ENCODE peak calls at places on chromosomes 6 and 20, in ten cellular contexts. V, W, F, C, N, L, T, H, X and E are unnamed samples. For H3K36me3, the result is how much of the 10 kb centered on the place peaks cover.

GRCh38 chr6:37501632-37502466 is 2.2 kb upstream of the CCDC167 start:
- DNase-seq in L (no peak), C (no peak), H (no peak), T (no peak), X (no peak), V (no peak), F (no peak), N (no peak), W (no peak), E (no peak)

GRCh38 chr20:57934913-57935312 is 225.1 kb upstream of the PMEPA1 start:
- DNase-seq in T (no peak), N (no peak), C (no peak), F (no peak), L (no peak), H (no peak), W (no peak), X (no peak), V (no peak), E (no peak)

GRCh38 chr6:24666097-24666615 is 543 bp downstream of the TDP2 start:
- DNase-seq in X (peak), T (peak), N (peak), V (no peak), C (peak), H (peak), L (peak), F (peak), W (peak), E (peak)

GRCh38 chr20:50267041-50267865 is 76.6 kb downstream of the CEBPB start:
- DNase-seq in H (peak), X (peak), W (no peak), C (no peak), T (peak), V (peak), F (peak), L (no peak), N (peak), E (peak)

GRCh38 chr6:163705923-163706322 is 291.4 kb downstream of the QKI start:
- DNase-seq in H (no peak), L (no peak), C (no peak), W (no peak), T (no peak), V (no peak), F (no peak), X (no peak), N (no peak), E (no peak)

GRCh38 chr6:64683682-64684081 is 1023.3 kb downstream of the EYS start:
- DNase-seq in C (peak), H (no peak), L (no peak), W (no peak), F (no peak), N (peak), V (peak), X (peak), T (peak), E (peak)

GRCh38 chr6:23073851-23074250 is 504.5 kb downstream of the HDGFL1 start:
- DNase-seq in N (no peak), F (no peak), L (no peak), C (no peak), H (no peak), T (no peak), X (no peak), V (no peak), W (no peak), E (no peak)

GRCh38 chr6:134920422-134920821 is 29.5 kb downstream of the ALDH8A1 start:
- DNase-seq in V (no peak), H (no peak), F (no peak), C (no peak), W (no peak), X (no peak), T (no peak), L (no peak), N (peak), E (no peak)

GRCh38 chr6:131685266-131685780 is 15.9 kb downstream of the OR2A4 start:
- DNase-seq in C (no peak), F (no peak), L (no peak), V (no peak), N (no peak), X (no peak), T (no peak), H (no peak), W (no peak), E (no peak)

GRCh38 chr6:170051229-170052172 is 239.4 kb downstream of the DLL1 start:
- DNase-seq in H (no peak), X (no peak), V (no peak), L (peak), F (no peak), T (peak), C (no peak), W (no peak), N (no peak), E (no peak)

GRCh38 chr6:131728296-131728939 is 17.6 kb upstream of the CTAGE9 start:
- DNase-seq in H (no peak), L (no peak), N (peak), X (no peak), C (no peak), W (no peak), V (no peak), F (no peak), T (no peak), E (no peak)

GRCh38 chr20:57653546-57653900 is 33.3 kb upstream of the ZBP1 start:
- DNase-seq in W (peak), L (peak), N (no peak), V (no peak), T (no peak), X (no peak), C (no peak), F (no peak), H (no peak), E (no peak)

GRCh38 chr6:34272022-34272926 is 23.5 kb upstream of the SMIM29 start:
- DNase-seq in F (peak), H (peak), C (no peak), W (peak), N (no peak), V (no peak), X (no peak), T (no peak), L (peak), E (peak)

GRCh38 chr20:20551409-20551808 is 161.0 kb downstream of the RALGAPA2 start:
- DNase-seq in T (no peak), H (no peak), V (no peak), L (no peak), C (no peak), F (no peak), N (no peak), X (no peak), W (peak), E (no peak)

GRCh38 chr6:83008631-83009030 is 57.0 kb downstream of the UBE3D start:
- DNase-seq in H (no peak), N (no peak), T (no peak), W (no peak), C (no peak), L (no peak), F (no peak), V (no peak), X (no peak), E (no peak)

GRCh38 chr6:52027699-52028098 is 59.7 kb downstream of the PKHD1 start:
- DNase-seq in C (no peak), W (no peak), N (no peak), V (no peak), T (no peak), H (no peak), L (no peak), X (no peak), F (no peak), E (no peak)

GRCh38 chr20:8876381-8876780 is 192.5 kb upstream of the PLCB4 start:
- DNase-seq in T (no peak), H (no peak), X (no peak), N (no peak), L (no peak), C (no peak), W (no peak), V (no peak), F (no peak), E (no peak)

GRCh38 chr6:38679668-38680067 is 23.3 kb downstream of the GLO1 start:
- DNase-seq in T (no peak), H (no peak), V (no peak), F (no peak), W (no peak), C (no peak), N (no peak), L (no peak), X (no peak), E (no peak)

GRCh38 chr6:121881974-121882667 is 446.7 kb downstream of the GJA1 start:
- DNase-seq in L (no peak), T (no peak), F (no peak), C (no peak), V (no peak), N (peak), X (no peak), W (no peak), H (no peak), E (no peak)

GRCh38 chr6:101666256-101666655 is 272.7 kb downstream of the GRIK2 start:
- DNase-seq in V (peak), C (no peak), W (no peak), L (no peak), F (no peak), H (no peak), X (peak), N (peak), T (peak), E (no peak)

GRCh38 chr6:100880149-100880900 is 804 bp downstream of the ASCC3 start:
- DNase-seq in F (no peak), H (no peak), C (no peak), V (no peak), T (no peak), L (no peak), N (peak), W (peak), X (no peak), E (no peak)

GRCh38 chr20:36308986-36309385 is 2.8 kb downstream of the DLGAP4 start:
- DNase-seq in F (no peak), W (no peak), V (no peak), L (no peak), T (no peak), H (no peak), C (no peak), X (no peak), N (no peak), E (peak)

GRCh38 chr20:54173653-54174451 is at the start of gene CYP24A1:
- DNase-seq in L (peak), V (peak), W (peak), F (no peak), T (peak), C (peak), H (no peak), N (no peak), X (no peak), E (peak)

DNA sequence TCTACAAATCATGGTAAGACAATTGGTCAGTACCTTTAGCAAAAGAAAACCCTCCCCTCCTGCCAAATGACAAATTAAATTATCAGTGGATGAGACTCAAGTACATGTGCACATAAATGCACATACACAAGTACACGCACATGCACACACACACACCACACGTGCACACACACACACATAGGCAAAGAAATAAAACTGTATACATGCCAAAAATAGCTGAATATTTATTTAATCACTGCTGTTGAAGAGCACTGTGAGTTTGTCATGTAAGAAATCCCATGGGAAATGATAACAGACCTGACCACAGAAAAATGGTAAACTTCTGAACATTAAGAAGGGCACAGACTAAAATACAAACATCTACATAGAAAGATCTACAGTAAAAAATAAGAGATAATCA is 46.6 kb upstream of the TNFAIP3 start:
- DNase-seq in F (no peak), T (no peak), L (no peak), V (no peak), N (no peak), X (no peak), C (no peak), H (no peak), W (no peak), E (no peak)
- H3K36me3 ChIP-seq in F (under half), T (under half), L (under half), V (under half), N (under half), X (under half), C (under half), H (under half), W (under half), E (under half)

GRCh38 chr20:46330831-46331371 is 22.6 kb upstream of the CDH22 start:
- DNase-seq in T (no peak), C (no peak), X (no peak), N (no peak), L (no peak), H (no peak), W (no peak), V (no peak), F (no peak), E (no peak)

GRCh38 chr20:46334423-46334978 is 26.2 kb upstream of the CDH22 start:
- DNase-seq in H (no peak), F (no peak), W (no peak), T (no peak), N (no peak), L (no peak), X (no peak), C (no peak), V (no peak), E (no peak)

GRCh38 chr20:46331612-46332361 is 23.5 kb upstream of the CDH22 start:
- DNase-seq in H (no peak), L (no peak), C (no peak), F (no peak), X (peak), N (no peak), V (no peak), W (no peak), T (peak), E (no peak)

GRCh38 chr20:46332373-46333135 is 24.3 kb upstream of the CDH22 start:
- DNase-seq in C (no peak), L (no peak), F (no peak), W (peak), H (no peak), V (no peak), N (no peak), X (no peak), T (no peak), E (peak)

DNA sequence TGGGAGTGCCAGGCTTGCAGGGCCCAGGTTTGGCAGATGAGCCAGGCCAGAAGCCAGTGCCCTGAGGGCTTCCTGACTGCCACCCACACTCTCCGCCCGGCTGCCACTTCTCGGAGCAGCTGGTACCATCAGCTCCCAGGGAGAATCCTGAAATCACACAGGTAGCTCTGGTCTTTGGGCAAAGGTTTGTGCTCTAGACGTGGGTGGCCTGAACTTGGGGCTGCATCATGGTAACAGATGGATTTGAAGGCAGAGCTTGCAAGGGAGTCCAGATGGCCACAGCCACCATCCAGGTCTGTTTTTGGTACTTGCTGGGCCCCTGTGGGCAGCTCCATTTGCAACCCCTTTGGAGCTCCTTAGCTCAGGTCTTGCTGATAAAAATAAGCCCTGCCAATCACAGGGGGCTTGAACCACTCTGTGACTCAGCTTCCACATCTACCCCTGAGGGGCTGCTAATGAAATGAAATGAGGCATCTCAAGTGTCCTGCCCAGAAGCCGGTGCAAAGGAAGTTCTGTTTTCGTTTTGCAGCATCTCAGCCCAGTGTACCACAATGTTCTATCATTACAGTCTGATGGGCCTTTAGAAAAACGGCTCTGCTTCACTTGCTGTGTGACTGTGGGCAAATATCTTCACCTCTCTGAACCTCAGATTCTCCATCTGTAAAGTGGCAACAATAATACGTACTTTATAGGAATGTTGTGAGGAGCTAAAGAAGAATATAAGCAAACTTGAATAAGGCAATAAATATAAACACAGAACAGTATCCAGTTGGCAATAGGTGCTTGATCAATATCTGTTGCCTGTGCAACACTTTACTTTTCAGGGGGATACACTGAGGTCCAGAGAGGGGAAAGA is 25.1 kb upstream of the CDH22 start:
- DNase-seq in W (peak), V (no peak), L (no peak), N (no peak), F (no peak), C (no peak), T (no peak), H (no peak), X (no peak), E (no peak)
- H3K4me3 ChIP-seq in W (no peak), V (no peak), L (no peak), N (no peak), F (no peak), C (no peak), T (no peak), H (no peak), X (no peak), E (no peak)

GRCh38 chr20:44396369-44396768 is 40.9 kb downstream of the HNF4A start:
- DNase-seq in N (no peak), H (no peak), C (no peak), X (no peak), F (no peak), W (no peak), L (no peak), T (no peak), V (peak), E (peak)
- H3K36me3 ChIP-seq in N (under half), H (under half), C (under half), X (under half), F (under half), W (under half), L (under half), T (under half), V (under half), E (under half)

DNA sequence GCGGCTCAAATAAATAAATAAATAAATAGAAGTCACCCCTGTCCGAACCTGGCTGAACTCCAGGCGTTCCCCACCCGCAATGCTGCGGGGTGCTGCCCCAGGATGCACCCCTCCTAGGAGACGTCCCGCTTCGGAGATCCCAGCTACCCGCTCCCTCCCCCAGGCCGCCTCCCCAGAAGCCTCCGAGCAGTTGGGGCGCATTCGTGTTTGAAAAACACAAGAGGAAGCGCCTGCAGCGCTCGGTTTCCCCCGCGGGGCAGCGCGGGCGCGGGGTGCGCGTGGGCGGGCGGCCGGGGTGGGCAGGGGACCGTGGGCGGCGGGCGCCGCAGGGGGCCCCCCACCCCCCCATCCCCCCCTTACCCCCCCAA is 27.3 kb downstream of the SERPINB9 start:
- DNase-seq in W (peak), V (peak), F (peak), N (no peak), C (no peak), T (no peak), X (peak), H (peak), L (peak), E (peak)
- H3K4me3 ChIP-seq in W (peak), V (peak), F (peak), N (peak), C (peak), T (peak), X (peak), H (peak), L (peak), E (peak)